ENCODE peak calls at places on chromosomes 16 and 17, in six cellular contexts. M is WTC11, X is HepG2, Q is endothelial cell of umbilical vein, L is H1, P is K562. J is an unnamed sample.

GRCh38 chr17:17058304-17058703 is 16.0 kb downstream of the MPRIP start:
- DNase-seq in M (peak), Q (no peak), X (no peak), L (no peak), P (no peak), J (no peak)

GRCh38 chr17:58630883-58631522 is 60.8 kb downstream of the TEX14 start:
- DNase-seq in M (peak), X (no peak), L (peak), P (peak), Q (no peak), J (no peak)

GRCh38 chr17:42136654-42137051 is 14.0 kb downstream of the HSPB9 start:
- DNase-seq in X (no peak), M (no peak), L (no peak), Q (no peak), P (no peak), J (no peak)

GRCh38 chr17:27912989-27913388 is 19.8 kb upstream of the LYRM9 start:
- DNase-seq in Q (no peak), L (no peak), X (no peak), P (no peak), M (no peak), J (no peak)

GRCh38 chr17:42438600-42439567 is 15.8 kb upstream of the CAVIN1 start:
- DNase-seq in P (no peak), M (peak), L (no peak), Q (peak), X (peak), J (no peak)

GRCh38 chr17:7440113-7440822 is 956 bp downstream of the FGF11 start:
- DNase-seq in Q (peak), L (peak), M (peak), P (peak), X (no peak), J (peak)

GRCh38 chr16:4116328-4117249 is at the start of gene ADCY9:
- DNase-seq in X (peak), M (peak), P (peak), Q (peak), L (peak), J (peak)

GRCh38 chr17:68019336-68019674 is 16.2 kb upstream of the KPNA2 start:
- DNase-seq in Q (no peak), P (no peak), M (no peak), X (no peak), L (no peak), J (peak)

GRCh38 chr16:68272501-68273209 is 8.3 kb downstream of the SLC7A6 start:
- DNase-seq in P (no peak), M (no peak), L (no peak), Q (no peak), X (no peak), J (no peak)

GRCh38 chr17:68603027-68603426 is 1.9 kb upstream of the FAM20A start:
- DNase-seq in X (no peak), L (no peak), M (no peak), Q (no peak), P (no peak), J (no peak)

GRCh38 chr17:539048-539447 is 175.6 kb downstream of the VPS53 start:
- DNase-seq in X (no peak), M (no peak), Q (no peak), P (no peak), L (no peak), J (no peak)

GRCh38 chr16:19523559-19524355 is at the start of gene CCP110:
- DNase-seq in M (peak), Q (peak), X (peak), L (peak), P (peak), J (peak)

GRCh38 chr17:58253082-58253481 is 14.7 kb downstream of the LPO start:
- DNase-seq in P (no peak), Q (no peak), L (no peak), X (no peak), M (no peak), J (no peak)

GRCh38 chr17:42846594-42847280 is 2.4 kb downstream of the AOC2 start:
- DNase-seq in P (no peak), X (peak), Q (no peak), L (no peak), M (no peak), J (peak)

GRCh38 chr17:79255471-79255870 is 180.8 kb downstream of the ENGASE start:
- DNase-seq in L (no peak), M (no peak), P (no peak), X (no peak), Q (no peak), J (no peak)

GRCh38 chr16:2428051-2428786 is 1.0 kb upstream of the CCNF start:
- DNase-seq in X (no peak), Q (no peak), M (peak), P (peak), L (peak), J (no peak)

GRCh38 chr16:50038756-50039529 is 13.9 kb downstream of the CNEP1R1 start:
- DNase-seq in Q (no peak), X (no peak), P (no peak), M (peak), L (no peak), J (no peak)

GRCh38 chr17:78130439-78131101 is at the start of gene TMC8:
- DNase-seq in Q (no peak), L (no peak), M (no peak), X (peak), P (no peak), J (no peak)

GRCh38 chr16:25007284-25007984 is 7.7 kb downstream of the ARHGAP17 start:
- DNase-seq in L (no peak), M (no peak), P (no peak), X (no peak), Q (peak), J (no peak)

GRCh38 chr17:61253293-61253801 is 146.3 kb upstream of the TBX2 start:
- DNase-seq in P (no peak), X (no peak), L (no peak), M (no peak), Q (no peak), J (no peak)

GRCh38 chr17:77778636-77779524 is 179.6 kb upstream of the TNRC6C start:
- DNase-seq in M (no peak), Q (no peak), P (no peak), L (no peak), X (no peak), J (peak)

GRCh38 chr16:14509055-14509454 is 121.0 kb downstream of the PARN start:
- DNase-seq in L (no peak), M (no peak), P (no peak), X (peak), Q (no peak), J (peak)

GRCh38 chr17:80832266-80832676 is 159.4 kb upstream of the CHMP6 start:
- DNase-seq in P (peak), X (no peak), Q (peak), M (peak), L (no peak), J (peak)

GRCh38 chr17:82274134-82275020 is 877 bp upstream of the CSNK1D start:
- DNase-seq in Q (no peak), X (no peak), L (no peak), M (no peak), P (no peak), J (no peak)

GRCh38 chr16:11570796-11571195 is 15.9 kb downstream of the LITAF start:
- DNase-seq in M (no peak), Q (no peak), P (no peak), X (no peak), L (no peak), J (no peak)

GRCh38 chr16:11571549-11571948 is 15.2 kb downstream of the LITAF start:
- DNase-seq in L (no peak), X (no peak), Q (no peak), P (no peak), M (no peak), J (no peak)

GRCh38 chr16:11575223-11575589 is 11.5 kb downstream of the LITAF start:
- DNase-seq in L (no peak), Q (no peak), X (no peak), P (no peak), M (no peak), J (no peak)

GRCh38 chr16:11570258-11570657 is 16.5 kb downstream of the LITAF start:
- DNase-seq in M (no peak), X (no peak), P (no peak), L (no peak), Q (no peak), J (no peak)

DNA sequence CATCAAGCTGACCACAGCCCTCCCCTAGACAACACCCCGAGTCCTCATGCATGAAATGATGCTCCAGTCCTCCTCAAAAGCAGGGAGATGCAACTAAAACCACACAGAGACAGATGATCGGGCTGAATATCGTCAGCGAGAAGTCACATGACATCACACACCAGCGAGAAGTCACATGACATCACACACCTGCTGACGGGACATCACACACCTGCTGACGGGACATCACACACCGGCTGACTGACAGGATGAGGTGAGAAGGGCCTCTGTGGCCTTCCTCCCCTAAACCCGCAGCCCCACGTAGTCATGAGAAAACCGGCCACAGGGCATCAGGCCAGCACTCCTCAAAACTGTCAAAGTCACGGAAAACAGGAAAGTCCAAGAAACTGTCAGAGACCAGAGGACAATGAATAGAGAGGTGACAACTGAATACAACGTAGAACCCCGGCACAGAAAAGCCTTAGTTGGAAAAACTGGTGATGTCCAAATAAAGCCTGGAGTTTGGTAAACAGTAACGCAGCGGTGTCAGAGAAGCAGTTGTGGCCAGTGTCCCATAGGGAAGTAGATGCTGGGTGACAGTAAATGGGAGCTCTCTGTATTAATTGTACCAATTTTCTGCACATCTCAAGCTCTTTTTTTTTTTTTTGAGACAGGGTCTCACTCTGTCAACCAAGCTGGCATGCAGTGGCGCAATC is 14.3 kb downstream of the LITAF start:
- DNase-seq in P (no peak), Q (no peak), L (no peak), X (no peak), M (no peak), J (no peak)
- TF ChIP-seq JUN in P (no peak), Q (no peak), L (no peak), X (no peak), M (no peak), J (no peak)

GRCh38 chr17:6269474-6269873 is 165.4 kb downstream of the AIPL1 start:
- DNase-seq in P (peak), X (no peak), M (peak), Q (peak), L (peak), J (peak)
- TF ChIP-seq JUN in P (no peak), X (no peak), M (peak), Q (no peak), L (no peak), J (no peak)

GRCh38 chr16:88322500-88322970 is 60.2 kb upstream of the ZNF469 start:
- DNase-seq in L (no peak), P (no peak), Q (no peak), X (no peak), M (no peak), J (no peak)

GRCh38 chr16:88321635-88322499 is 60.9 kb upstream of the ZNF469 start:
- DNase-seq in P (no peak), X (no peak), L (no peak), Q (no peak), M (no peak), J (no peak)

GRCh38 chr16:88323041-88323440 is 59.7 kb upstream of the ZNF469 start:
- DNase-seq in Q (no peak), M (no peak), L (no peak), P (no peak), X (no peak), J (no peak)

GRCh38 chr16:88319116-88319965 is 63.4 kb upstream of the ZNF469 start:
- DNase-seq in L (no peak), Q (no peak), X (no peak), P (no peak), M (no peak), J (no peak)

DNA sequence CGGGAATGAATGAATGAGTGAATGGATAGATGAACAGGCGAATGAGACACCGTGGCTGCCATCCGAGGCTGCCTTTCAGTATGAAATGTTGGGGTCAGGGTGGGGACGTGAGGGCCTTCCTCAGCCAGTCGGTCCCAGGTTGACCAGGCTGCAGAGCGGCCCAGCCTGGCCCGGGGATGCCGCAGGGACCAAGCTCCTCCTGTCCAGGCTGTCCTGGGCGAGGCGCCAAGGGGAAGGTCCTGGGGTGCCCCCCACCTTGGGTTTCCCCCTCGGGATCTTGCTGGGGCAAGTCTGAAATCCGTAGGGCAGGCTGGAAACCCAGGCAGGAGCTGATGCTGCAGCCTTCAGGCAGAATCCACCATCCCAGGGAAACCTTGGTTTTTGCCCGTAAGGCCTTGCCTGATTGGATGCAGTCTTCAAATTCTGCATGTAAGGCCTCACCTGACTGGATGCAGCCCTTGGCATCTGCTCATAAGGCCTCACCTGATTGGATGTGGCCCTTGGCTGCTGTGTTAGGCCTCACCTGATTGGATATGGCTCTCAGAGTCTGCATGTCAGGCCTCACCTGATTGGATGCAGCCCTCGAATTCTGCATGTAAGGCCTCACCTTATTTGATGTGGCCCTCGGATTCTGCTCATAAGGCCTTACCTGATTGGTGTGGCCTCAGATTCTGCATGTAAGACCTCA is 61.7 kb upstream of the ZNF469 start:
- DNase-seq in Q (peak), X (no peak), M (no peak), L (no peak), P (peak), J (peak)
- TF ChIP-seq JUN in Q (no peak), X (no peak), M (no peak), L (no peak), P (no peak), J (no peak)

GRCh38 chr17:5951912-5952311 is 118.3 kb upstream of the WSCD1 start:
- DNase-seq in P (no peak), X (no peak), Q (no peak), M (no peak), L (no peak), J (no peak)

GRCh38 chr17:5950871-5951270 is 119.3 kb upstream of the WSCD1 start:
- DNase-seq in X (no peak), M (no peak), Q (no peak), P (no peak), L (no peak), J (no peak)

GRCh38 chr17:5958850-5959249 is 111.3 kb upstream of the WSCD1 start:
- DNase-seq in X (no peak), L (no peak), P (no peak), M (no peak), Q (no peak), J (no peak)

DNA sequence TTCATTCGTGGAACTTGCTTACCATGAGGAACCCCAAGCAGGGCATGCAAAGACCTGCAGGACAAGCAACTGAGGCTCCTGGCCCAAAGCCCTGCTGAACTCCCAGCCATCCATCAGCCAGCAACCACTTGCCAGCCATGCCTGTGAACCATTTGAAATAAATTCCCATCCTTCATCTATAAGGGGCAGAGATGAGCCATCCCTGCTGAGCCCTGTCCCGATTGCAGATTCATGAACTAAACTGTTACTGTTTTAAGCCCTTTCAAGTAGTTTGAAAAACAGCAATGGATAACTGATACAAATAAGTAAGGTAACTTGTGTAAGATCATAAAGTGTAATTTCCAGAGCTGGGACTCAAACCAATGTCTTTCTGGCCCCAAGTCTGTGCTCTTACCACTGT is 114.4 kb upstream of the WSCD1 start:
- DNase-seq in X (no peak), Q (no peak), L (no peak), P (no peak), M (no peak), J (no peak)
- TF ChIP-seq JUN in X (no peak), Q (no peak), L (no peak), P (no peak), M (no peak), J (no peak)

DNA sequence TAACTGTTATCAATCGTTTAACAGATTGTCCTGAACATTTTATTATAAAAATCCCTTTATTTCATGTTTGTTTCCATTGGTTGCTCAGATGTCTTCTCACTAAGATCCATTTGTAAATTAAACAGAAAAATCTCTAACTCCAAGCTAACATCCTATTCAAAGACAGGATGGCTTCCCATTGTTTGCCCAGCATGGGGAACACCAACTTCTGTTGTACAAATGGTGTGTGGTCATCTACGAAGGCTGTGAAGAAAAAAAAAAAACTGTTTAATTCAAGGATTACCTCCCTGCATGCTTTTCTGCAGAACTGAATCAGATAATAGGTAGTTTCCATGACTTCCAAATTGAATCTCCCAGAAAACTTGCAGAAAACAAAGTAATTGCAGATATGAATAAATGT is 7.9 kb downstream of the SALL1 start:
- DNase-seq in L (no peak), P (no peak), M (no peak), X (no peak), Q (no peak), J (no peak)
- TF ChIP-seq JUN in L (no peak), P (no peak), M (no peak), X (no peak), Q (no peak), J (no peak)

DNA sequence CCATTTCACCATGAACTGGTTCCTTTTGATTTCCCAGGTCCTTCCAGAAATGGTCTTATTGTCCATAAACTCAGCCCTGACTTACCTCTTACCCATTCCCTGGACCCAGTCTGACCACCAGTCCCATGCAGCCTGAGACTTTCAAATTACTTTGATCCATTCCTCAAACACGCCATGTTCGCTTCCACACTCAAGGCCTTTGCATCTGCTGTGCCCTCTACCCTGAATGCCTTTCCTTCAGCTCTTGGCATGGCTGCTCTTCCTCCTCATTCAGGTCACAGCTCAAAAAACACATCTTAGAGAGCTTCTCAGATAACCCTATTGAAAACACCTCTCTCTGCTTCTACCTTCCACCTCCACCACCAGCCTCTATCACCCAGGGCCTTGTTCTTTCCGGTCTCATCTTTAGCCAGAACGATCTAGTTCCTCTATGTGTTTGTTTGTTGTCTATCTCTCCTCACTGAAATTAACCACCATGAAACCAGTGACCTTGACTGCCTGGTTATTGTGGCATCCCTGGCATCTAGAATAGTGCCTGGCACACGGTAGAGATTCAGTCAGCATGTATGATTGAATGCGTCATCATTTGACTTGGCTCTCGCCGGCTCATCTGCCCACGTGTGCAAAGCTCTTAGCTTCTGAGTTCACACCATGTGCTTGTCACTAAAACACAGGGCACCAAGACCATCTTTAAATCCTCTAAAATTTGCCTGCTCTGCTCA is 12.8 kb downstream of the CRYM start:
- DNase-seq in X (no peak), Q (no peak), M (no peak), P (no peak), L (no peak), J (no peak)
- TF ChIP-seq JUN in X (no peak), Q (no peak), M (no peak), P (no peak), L (no peak), J (no peak)

DNA sequence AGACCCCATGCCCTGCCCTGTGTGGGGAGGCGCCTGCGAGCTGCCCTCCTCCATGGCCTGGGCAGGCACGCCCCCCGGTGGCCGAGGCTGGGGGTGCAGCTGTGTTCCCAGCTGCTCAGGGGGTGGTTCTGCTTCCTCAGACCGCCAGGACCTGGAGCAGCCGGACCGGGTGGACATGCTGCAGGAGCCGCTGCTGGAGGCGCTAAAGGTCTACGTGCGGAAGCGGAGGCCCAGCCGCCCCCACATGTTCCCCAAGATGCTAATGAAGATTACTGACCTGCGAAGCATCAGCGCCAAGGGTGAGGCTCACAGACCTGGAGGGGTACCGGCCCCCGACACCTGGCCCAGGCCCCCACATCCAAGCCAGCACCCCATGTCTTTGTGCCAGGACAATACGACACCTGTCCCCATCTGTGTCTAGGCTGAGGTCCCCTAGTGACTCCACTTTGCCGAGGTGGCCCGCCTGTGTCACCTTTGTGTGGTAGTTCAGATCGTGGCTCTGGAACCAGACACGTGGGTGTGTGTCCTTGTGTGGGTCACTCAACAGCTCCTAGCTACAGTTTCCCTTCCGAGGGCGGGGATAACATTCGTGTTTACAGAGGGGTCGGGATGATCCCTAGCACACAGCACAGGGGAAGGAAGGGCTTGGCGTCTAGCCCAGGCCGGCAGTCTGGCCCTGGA is 9.3 kb downstream of the GJD3 start:
- DNase-seq in M (peak), X (peak), L (peak), P (peak), Q (peak), J (peak)
- TF ChIP-seq JUN in M (no peak), X (no peak), L (no peak), P (no peak), Q (no peak), J (no peak)

GRCh38 chr17:11909348-11909747 is 87.9 kb downstream of the ZNF18 start:
- DNase-seq in P (no peak), L (peak), M (peak), Q (no peak), X (no peak), J (no peak)
- TF ChIP-seq JUN in P (no peak), L (no peak), M (no peak), Q (no peak), X (no peak), J (no peak)